ENCODE peak calls at places on chromosomes 13 and 19, in nine cellular contexts. U is CD4-positive, alpha-beta T cell; P is uterus; K is Calu3; S is NCI-H510A; F is NCI-H1417; A is midbrain; E is putamen; M is stimulated activated CD4-positive, alpha-beta T cell treated with anti-CD3 and anti-CD28 coated beads, Interleukin-1b, Interleukin-23, amount 100 ng/mL, for 4 hours. J is an unnamed sample.

GRCh38 chr13:110376120-110376519 is 69.0 kb downstream of the COL4A2 start:
- DNase-seq in K (no peak), F (no peak), E (no peak), P (no peak), S (no peak), A (no peak), U (no peak), M (no peak), J (no peak)

GRCh38 chr13:65882810-65883209 is 1347.3 kb downstream of the PCDH9 start:
- DNase-seq in A (no peak), M (no peak), F (no peak), S (no peak), E (no peak), K (no peak), U (no peak), P (no peak), J (no peak)

GRCh38 chr13:63436288-63436687 is 2020.6 kb upstream of the PCDH20 start:
- DNase-seq in M (no peak), S (no peak), E (no peak), K (no peak), U (no peak), F (no peak), A (no peak), P (no peak), J (no peak)

GRCh38 chr13:113589961-113590339 is 5.4 kb downstream of the TFDP1 start:
- DNase-seq in K (no peak), F (no peak), E (no peak), P (peak), M (no peak), S (no peak), A (no peak), U (no peak), J (no peak)

GRCh38 chr13:79541426-79542049 is 60.6 kb downstream of the NDFIP2 start:
- DNase-seq in U (no peak), S (no peak), P (no peak), A (peak), F (peak), E (peak), K (peak), M (peak), J (peak)

GRCh38 chr13:42899266-42899665 is 92.8 kb downstream of the EPSTI1 start:
- DNase-seq in F (no peak), E (no peak), P (no peak), U (no peak), A (no peak), K (no peak), S (no peak), M (no peak), J (no peak)

GRCh38 chr13:44403720-44404063 is 30.1 kb downstream of the SERP2 start:
- DNase-seq in P (no peak), U (no peak), K (no peak), E (no peak), A (no peak), S (no peak), M (no peak), F (no peak), J (peak)

GRCh38 chr13:45500492-45501174 is 35.9 kb downstream of the COG3 start:
- DNase-seq in P (no peak), E (no peak), U (no peak), F (no peak), A (no peak), K (peak), S (no peak), M (no peak), J (no peak)

GRCh38 chr13:28356506-28357064 is 138.3 kb downstream of the FLT1 start:
- DNase-seq in E (no peak), S (no peak), M (no peak), P (no peak), A (no peak), U (no peak), F (no peak), K (no peak), J (no peak)

GRCh38 chr19:41239363-41239762 is 20.3 kb downstream of the AXL start:
- DNase-seq in S (no peak), M (no peak), E (no peak), A (no peak), U (no peak), F (no peak), K (no peak), P (no peak), J (no peak)